ENCODE peak calls at places on chromosomes 13 and 19, in five cellular contexts. G is adrenal gland, M is pancreas, Q is upper lobe of left lung, O is PC-9. D is an unnamed sample.
A peak's percentile ranks its signal among the peaks of the same experiment; 100 is the strongest.

GRCh38 chr13:68440874-68441273 is 1210.7 kb upstream of the PCDH9 start:
- DNase-seq in Q (no peak), G (no peak), O (no peak), M (no peak), D (no peak)

GRCh38 chr13:74191036-74191809 is 57.0 kb upstream of the KLF12 start:
- DNase-seq in G (no peak), Q (no peak), M (no peak), O (no peak), D (no peak)

GRCh38 chr19:1648156-1648925 is 4.1 kb downstream of the TCF3 start:
- DNase-seq in O (no peak), Q (no peak), M (peak; percentile 69), G (no peak), D (no peak)

GRCh38 chr19:42113641-42114348 is 18.5 kb downstream of the POU2F2 start:
- DNase-seq in G (no peak), O (peak; percentile 49), Q (no peak), M (peak; percentile 34), D (peak; percentile 61)

GRCh38 chr13:60727140-60727539 is 330.1 kb downstream of the TDRD3 start:
- DNase-seq in M (no peak), O (no peak), G (no peak), Q (no peak), D (no peak)

GRCh38 chr19:12789098-12789903 is 2.0 kb upstream of the JUNB start:
- DNase-seq in M (no peak), Q (no peak), O (no peak), G (peak; percentile 55), D (no peak)

GRCh38 chr13:80742027-80742426 is 401.1 kb upstream of the SPRY2 start:
- DNase-seq in M (no peak), Q (no peak), G (no peak), O (no peak), D (no peak)

GRCh38 chr19:45804959-45805230 is 10.2 kb downstream of the RSPH6A start:
- DNase-seq in Q (no peak), O (no peak), M (no peak), G (no peak), D (no peak)

GRCh38 chr13:45219123-45219891 is 18.5 kb upstream of the KCTD4 start:
- DNase-seq in G (no peak), Q (no peak), O (no peak), M (no peak), D (no peak)

GRCh38 chr13:43822969-43823368 is 36.2 kb upstream of the ENOX1 start:
- DNase-seq in Q (no peak), M (no peak), O (no peak), G (no peak), D (no peak)

GRCh38 chr19:22735911-22736645 is 47.9 kb downstream of the ZNF99 start:
- DNase-seq in O (no peak), G (no peak), M (no peak), Q (no peak), D (no peak)

GRCh38 chr19:40799558-40800338 is 757 bp downstream of the EGLN2 start:
- DNase-seq in Q (peak; percentile 91), M (peak; percentile 87), G (peak; percentile 50), O (peak; percentile 28), D (peak; percentile 76)

GRCh38 chr19:14250870-14251269 is 44.9 kb upstream of the ADGRL1 start:
- DNase-seq in Q (no peak), G (no peak), O (no peak), M (no peak), D (no peak)

GRCh38 chr13:72304121-72304745 is 423.2 kb downstream of the MZT1 start:
- DNase-seq in G (no peak), Q (no peak), M (no peak), O (no peak), D (no peak)

GRCh38 chr13:113948034-113948742 is 25.7 kb downstream of the C13orf46 start:
- DNase-seq in G (no peak), M (peak; percentile 23), Q (no peak), O (no peak), D (peak; percentile 10)

GRCh38 chr19:39409886-39410619 is 2.4 kb upstream of the PLEKHG2 start:
- DNase-seq in G (peak; percentile 71), M (peak; percentile 87), Q (peak; percentile 97), O (peak; percentile 46), D (peak; percentile 87)

GRCh38 chr19:19710506-19710905 is 22.4 kb downstream of the ZNF14 start:
- DNase-seq in G (no peak), O (no peak), M (no peak), Q (no peak), D (no peak)

GRCh38 chr19:54096642-54097106 is 3.9 kb downstream of the OSCAR start:
- DNase-seq in O (no peak), M (no peak), G (no peak), Q (no peak), D (no peak)

GRCh38 chr19:30539981-30540380 is 167.8 kb downstream of the ZNF536 start:
- DNase-seq in Q (no peak), M (no peak), G (no peak), O (no peak), D (no peak)

GRCh38 chr13:79742923-79743322 is 262.0 kb downstream of the NDFIP2 start:
- DNase-seq in M (no peak), G (no peak), Q (no peak), O (no peak), D (no peak)

GRCh38 chr13:111902726-111903125 is 164.2 kb upstream of the SOX1 start:
- DNase-seq in O (no peak), Q (no peak), M (no peak), G (no peak), D (no peak)

GRCh38 chr13:43894438-43894837 is 14.7 kb downstream of the LACC1 start:
- DNase-seq in M (no peak), Q (no peak), O (no peak), G (no peak), D (no peak)

GRCh38 chr19:7228935-7229541 is 65.2 kb downstream of the INSR start:
- DNase-seq in O (no peak), M (no peak), Q (no peak), G (no peak), D (no peak)

GRCh38 chr13:94674609-94675348 is 37.6 kb downstream of the SOX21 start:
- DNase-seq in M (no peak), Q (no peak), G (peak; percentile 48), O (peak; percentile 26), D (no peak)

GRCh38 chr19:7597689-7598088 is 2.0 kb downstream of the CAMSAP3 start:
- DNase-seq in M (no peak), G (no peak), O (no peak), Q (no peak), D (no peak)

GRCh38 chr19:35347171-35347929 is at the start of gene FFAR1:
- DNase-seq in M (no peak), O (no peak), Q (no peak), G (no peak), D (no peak)

GRCh38 chr13:76972430-76972829 is 19.5 kb upstream of the CLN5 start:
- DNase-seq in O (no peak), M (no peak), G (peak; percentile 23), Q (no peak), D (no peak)

GRCh38 chr19:771332-771785 is 20.4 kb downstream of the MISP start:
- DNase-seq in G (no peak), M (peak; percentile 49), Q (no peak), O (peak; percentile 55), D (no peak)

GRCh38 chr13:27960362-27961226 is 8.5 kb downstream of the CDX2 start:
- DNase-seq in Q (peak; percentile 93), G (no peak), O (peak; percentile 19), M (peak; percentile 91), D (peak; percentile 37)

GRCh38 chr13:24627090-24627714 is 53.0 kb upstream of the ATP12A start:
- DNase-seq in M (peak; percentile 47), G (no peak), Q (peak; percentile 85), O (peak; percentile 45), D (no peak)

GRCh38 chr13:32117696-32118095 is 86.1 kb downstream of the FRY start:
- DNase-seq in G (peak; percentile 77), O (no peak), Q (no peak), M (peak; percentile 55), D (peak; percentile 86)

GRCh38 chr13:41004875-41005693 is 14.0 kb downstream of the ELF1 start:
- DNase-seq in Q (no peak), G (no peak), O (no peak), M (no peak), D (no peak)

GRCh38 chr19:11378319-11379189 is 4.1 kb downstream of the SWSAP1 start:
- DNase-seq in M (no peak), O (peak; percentile 51), G (peak; percentile 70), Q (peak; percentile 59), D (no peak)

GRCh38 chr19:7820588-7820987 is 9.4 kb upstream of the EVI5L start:
- DNase-seq in O (no peak), G (no peak), Q (no peak), M (no peak), D (no peak)

GRCh38 chr19:12034610-12035009 is 869 bp downstream of the ZNF433 start:
- DNase-seq in G (no peak), O (no peak), M (no peak), Q (no peak), D (no peak)

GRCh38 chr19:32416749-32417469 is 11.3 kb downstream of the DPY19L3 start:
- DNase-seq in M (no peak), O (no peak), Q (no peak), G (no peak), D (no peak)

GRCh38 chr19:3132971-3133792 is 2.7 kb upstream of the GNA15 start:
- DNase-seq in O (peak; percentile 19), M (no peak), Q (peak; percentile 52), G (peak; percentile 56), D (no peak)

GRCh38 chr13:103140001-103140671 is 73.9 kb upstream of the SLC10A2 start:
- DNase-seq in M (no peak), Q (no peak), G (peak; percentile 14), O (peak; percentile 5), D (no peak)

GRCh38 chr13:99812611-99813010 is 159.0 kb downstream of the ZIC5 start:
- DNase-seq in Q (no peak), M (no peak), O (peak; percentile 48), G (no peak), D (no peak)

GRCh38 chr19:16970821-16971220 is 55.8 kb downstream of the CPAMD8 start:
- DNase-seq in M (no peak), Q (no peak), G (no peak), O (no peak), D (no peak)
- H3K9me3 ChIP-seq in M (no peaks in the 10 kb centered on the region), Q (peaks cover 12% of the 10 kb centered on the region), G (no peaks in the 10 kb centered on the region), O (peaks cover 5% of the 10 kb centered on the region), D (peaks cover 9% of the 10 kb centered on the region)

GRCh38 chr19:17333611-17334413 is 843 bp downstream of the ANO8 start:
- DNase-seq in M (no peak), O (peak; percentile 52), Q (peak; percentile 48), G (peak; percentile 88), D (no peak)
- TF ChIP-seq CTCF in M (no peak), O (no peak), Q (no peak), G (no peak), D (no peak)

GRCh38 chr19:4376991-4377781 is 23.2 kb downstream of the SH3GL1 start:
- DNase-seq in G (peak; percentile 48), M (peak; percentile 87), O (peak; percentile 86), Q (no peak), D (peak; percentile 72)
- H3K4me1 ChIP-seq in G (peaks cover 78% of the 10 kb centered on the region), M (peaks cover 69% of the 10 kb centered on the region), O (peaks cover 68% of the 10 kb centered on the region), Q (peaks cover 84% of the 10 kb centered on the region), D (peaks cover 81% of the 10 kb centered on the region)

DNA sequence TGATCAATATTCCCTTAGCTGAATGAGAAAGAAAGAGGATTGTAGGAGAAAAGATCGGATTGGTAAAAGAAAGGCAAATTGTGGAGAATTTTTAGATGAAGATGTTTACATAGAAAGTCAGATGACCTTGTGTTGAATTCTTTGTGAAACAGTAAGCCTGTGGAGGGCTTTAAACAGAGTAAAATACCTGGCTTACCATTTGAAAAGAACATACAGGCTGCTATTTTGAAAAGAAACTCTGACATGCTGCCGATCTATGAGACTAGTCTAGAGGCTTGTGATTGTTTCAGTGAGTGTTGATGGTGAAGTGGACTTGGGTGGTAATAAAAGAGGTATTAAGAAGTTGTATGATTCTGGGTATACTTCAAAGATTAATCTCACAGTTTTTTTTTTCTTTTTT is 938.9 kb upstream of the PRR20A start:
- DNase-seq in M (no peak), G (no peak), Q (no peak), O (no peak), D (no peak)
- H3K9me3 ChIP-seq in M (no peaks in the 10 kb centered on the region), G (no peaks in the 10 kb centered on the region), Q (no peaks in the 10 kb centered on the region), O (no peaks in the 10 kb centered on the region), D (no peaks in the 10 kb centered on the region)